ENCODE peak calls at places on chromosomes 6 and 20, in ten cellular contexts. K is WERI-Rb-1; X is stimulated activated CD8-positive, alpha-beta memory T cell treated with anti-CD3 and anti-CD28 coated beads, Interleukin-7, amount 100 ng/mL, for 1 hour; N is NCI-H1436; R is islet precursor cell; U is amygdala; Y is SW 1271; F is colonic mucosa; C is aorta; E is iPS DF 6.9. W is an unnamed sample.

GRCh38 chr20:62501801-62502495 is 26.2 kb upstream of the GATA5 start:
- DNase-seq in Y (no peak), E (no peak), C (no peak), F (no peak), R (no peak), N (no peak), X (peak), K (no peak), U (no peak), W (no peak)

GRCh38 chr6:79824231-79824630 is 123.1 kb downstream of the ELOVL4 start:
- DNase-seq in R (no peak), F (no peak), Y (no peak), C (no peak), E (no peak), U (no peak), N (no peak), X (no peak), K (no peak), W (no peak)

GRCh38 chr20:41981746-41982145 is 363.6 kb upstream of the CHD6 start:
- DNase-seq in E (no peak), U (no peak), F (no peak), X (no peak), N (no peak), K (no peak), R (no peak), Y (no peak), C (no peak), W (no peak)

GRCh38 chr6:168118935-168119334 is 39.9 kb upstream of the FRMD1 start:
- DNase-seq in U (no peak), X (no peak), C (peak), F (no peak), Y (no peak), N (no peak), K (no peak), R (peak), E (no peak), W (no peak)

GRCh38 chr6:29892696-29893095 is 49.6 kb upstream of the HLA-A start:
- DNase-seq in C (no peak), E (no peak), F (no peak), Y (no peak), R (no peak), K (no peak), U (no peak), X (no peak), N (no peak), W (no peak)

GRCh38 chr20:3658708-3659491 is 4.3 kb downstream of the GFRA4 start:
- DNase-seq in U (peak), N (no peak), X (no peak), Y (no peak), R (peak), C (peak), E (no peak), K (no peak), F (no peak), W (no peak)

GRCh38 chr6:158923801-158924498 is 76.1 kb downstream of the RSPH3 start:
- DNase-seq in C (no peak), Y (no peak), K (no peak), X (no peak), E (no peak), N (no peak), U (no peak), R (peak), F (no peak), W (no peak)

GRCh38 chr6:29926081-29926794 is 16.1 kb upstream of the HLA-A start:
- DNase-seq in X (no peak), E (no peak), F (peak), Y (no peak), K (no peak), N (no peak), U (no peak), C (no peak), R (peak), W (no peak)

GRCh38 chr6:31737315-31738047 is 1.2 kb upstream of the CLIC1 start:
- DNase-seq in X (no peak), N (peak), Y (no peak), F (peak), R (no peak), C (no peak), U (no peak), E (no peak), K (peak), W (peak)

GRCh38 chr6:42618686-42619085 is 54.9 kb downstream of the UBR2 start:
- DNase-seq in R (no peak), C (no peak), U (peak), K (no peak), X (no peak), N (no peak), Y (no peak), E (peak), F (no peak), W (no peak)

GRCh38 chr6:78397537-78397936 is 469.8 kb upstream of the IRAK1BP1 start:
- DNase-seq in X (no peak), U (no peak), R (no peak), C (no peak), E (no peak), K (no peak), Y (no peak), F (no peak), N (no peak), W (no peak)

GRCh38 chr6:11744753-11745152 is 33.9 kb downstream of the ADTRP start:
- DNase-seq in E (no peak), F (peak), Y (no peak), C (no peak), R (no peak), U (no peak), N (no peak), X (no peak), K (no peak), W (no peak)

GRCh38 chr6:52174118-52174517 is 12.1 kb upstream of the IL17A start:
- DNase-seq in K (no peak), E (no peak), R (no peak), C (no peak), F (no peak), Y (no peak), N (no peak), U (no peak), X (no peak), W (no peak)

GRCh38 chr6:56255370-56255769 is 8.0 kb upstream of the COL21A1 start:
- DNase-seq in C (no peak), X (no peak), E (no peak), F (no peak), N (no peak), K (no peak), Y (no peak), U (no peak), R (no peak), W (no peak)

GRCh38 chr20:52105573-52106422 is 85.8 kb downstream of the ZFP64 start:
- DNase-seq in K (no peak), N (no peak), X (no peak), F (no peak), U (no peak), C (no peak), R (peak), Y (no peak), E (peak), W (peak)

GRCh38 chr6:21664263-21665081 is 70.9 kb downstream of the SOX4 start:
- DNase-seq in U (no peak), C (peak), X (no peak), K (no peak), F (peak), N (no peak), R (peak), E (peak), Y (no peak), W (no peak)

GRCh38 chr6:148509789-148510581 is 167.3 kb downstream of the SASH1 start:
- DNase-seq in F (peak), X (no peak), R (no peak), N (no peak), Y (no peak), U (peak), E (no peak), C (peak), K (no peak), W (no peak)

GRCh38 chr6:79269877-79270276 is 35.4 kb upstream of the HMGN3 start:
- DNase-seq in C (no peak), R (no peak), N (no peak), F (no peak), U (no peak), K (no peak), X (no peak), E (no peak), Y (no peak), W (no peak)

GRCh38 chr20:22762576-22763256 is 178.3 kb upstream of the FOXA2 start:
- DNase-seq in R (no peak), C (no peak), N (no peak), X (no peak), F (no peak), U (no peak), K (no peak), E (no peak), Y (peak), W (no peak)

GRCh38 chr6:13527669-13528051 is 40.3 kb upstream of the GFOD1 start:
- DNase-seq in X (no peak), F (no peak), C (no peak), E (no peak), Y (no peak), K (no peak), U (no peak), N (no peak), R (no peak), W (no peak)

GRCh38 chr6:25111782-25112181 is 167.4 kb upstream of the CARMIL1 start:
- DNase-seq in F (no peak), X (no peak), U (no peak), Y (no peak), C (no peak), E (no peak), R (no peak), N (no peak), K (no peak), W (no peak)

GRCh38 chr6:143141442-143141841 is 80.8 kb downstream of the AIG1 start:
- DNase-seq in X (no peak), C (no peak), K (no peak), U (no peak), E (no peak), R (no peak), N (no peak), F (no peak), Y (no peak), W (no peak)

GRCh38 chr6:16704706-16705402 is 56.4 kb downstream of the ATXN1 start:
- DNase-seq in K (no peak), F (no peak), U (no peak), C (no peak), X (no peak), N (no peak), R (peak), Y (no peak), E (no peak), W (no peak)

GRCh38 chr6:145629478-145629877 is 105.8 kb downstream of the EPM2A start:
- DNase-seq in K (no peak), X (no peak), C (no peak), Y (no peak), E (no peak), U (no peak), R (no peak), F (no peak), N (no peak), W (no peak)

GRCh38 chr6:81812416-81812815 is 59.9 kb upstream of the TENT5A start:
- DNase-seq in U (no peak), F (no peak), Y (no peak), N (no peak), E (no peak), C (no peak), R (no peak), K (no peak), X (no peak), W (no peak)

GRCh38 chr6:36499918-36500317 is 47.4 kb downstream of the STK38 start:
- DNase-seq in X (no peak), F (no peak), Y (no peak), E (no peak), N (no peak), C (no peak), K (no peak), U (no peak), R (no peak), W (no peak)

GRCh38 chr6:101608724-101609123 is 215.2 kb downstream of the GRIK2 start:
- DNase-seq in C (no peak), E (no peak), F (no peak), Y (no peak), X (no peak), N (no peak), K (no peak), U (no peak), R (no peak), W (no peak)

GRCh38 chr20:45011108-45011526 is 44.8 kb downstream of the STK4 start:
- DNase-seq in F (peak), K (peak), N (peak), C (no peak), Y (no peak), R (no peak), U (peak), E (peak), X (peak), W (peak)

GRCh38 chr6:82078286-82078908 is 169.1 kb downstream of the IBTK start:
- DNase-seq in F (no peak), Y (no peak), U (no peak), R (no peak), X (no peak), E (no peak), C (no peak), N (no peak), K (no peak), W (no peak)

GRCh38 chr6:132085731-132086130 is 134.6 kb upstream of the CCN2 start:
- DNase-seq in X (no peak), K (no peak), N (no peak), F (no peak), E (no peak), U (no peak), R (no peak), Y (no peak), C (no peak), W (no peak)

W was measured in cerebellar cortex.